ENCODE peak calls at places on chromosomes 4 and X, in eight cellular contexts. S is heart left ventricle, U is dorsolateral prefrontal cortex, Z is left ventricle myocardium inferior, L is GM12878, K is AG04450, G is sigmoid colon, X is H9. B is an unnamed sample. For H3K27me3, the result is how much of the 10 kb centered on the place peaks cover.

GRCh38 chr4:28001698-28002097 is 1141.1 kb downstream of the STIM2 start:
- DNase-seq in G (no peak), X (no peak), Z (no peak), L (no peak), U (no peak), S (no peak), K (no peak), B (no peak)

GRCh38 chr4:73668806-73669205 is 48.6 kb upstream of the RASSF6 start:
- DNase-seq in U (no peak), L (no peak), X (no peak), S (no peak), K (no peak), Z (no peak), G (no peak), B (no peak)

GRCh38 chr4:24032371-24032989 is 142.6 kb upstream of the PPARGC1A start:
- DNase-seq in G (no peak), U (no peak), S (no peak), L (no peak), X (no peak), Z (no peak), K (no peak), B (no peak)

GRCh38 chr4:20386906-20387305 is 135.2 kb downstream of the SLIT2 start:
- DNase-seq in K (no peak), L (no peak), X (no peak), U (no peak), Z (no peak), G (no peak), S (no peak), B (no peak)

GRCh38 chrX:8783100-8784098 is 17.8 kb downstream of the FAM9A start:
- DNase-seq in K (no peak), S (no peak), G (no peak), U (peak), Z (no peak), X (peak), L (no peak), B (no peak)

GRCh38 chrX:31190221-31190975 is 118.6 kb upstream of the FTHL17 start:
- DNase-seq in L (no peak), S (no peak), X (no peak), K (no peak), U (no peak), Z (no peak), G (no peak), B (no peak)

GRCh38 chrX:129769467-129770154 is 10.1 kb upstream of the SASH3 start:
- DNase-seq in X (no peak), Z (no peak), S (no peak), U (no peak), G (no peak), L (peak), K (no peak), B (no peak)

GRCh38 chr4:53014881-53015280 is 152.8 kb downstream of the RASL11B start:
- DNase-seq in K (no peak), U (no peak), G (no peak), Z (no peak), L (no peak), X (no peak), S (no peak), B (no peak)

GRCh38 chr4:146661368-146661767 is 22.7 kb downstream of the POU4F2 start:
- DNase-seq in G (no peak), K (no peak), S (no peak), L (no peak), X (no peak), Z (no peak), U (no peak), B (no peak)

GRCh38 chr4:73721419-73721818 is 18.9 kb upstream of the CXCL8 start:
- DNase-seq in L (no peak), X (no peak), Z (no peak), G (no peak), S (no peak), K (no peak), U (no peak), B (no peak)

GRCh38 chrX:11564546-11564945 is 101.2 kb downstream of the ARHGAP6 start:
- DNase-seq in G (no peak), U (no peak), Z (no peak), L (no peak), S (no peak), X (no peak), K (no peak), B (no peak)

GRCh38 chrX:77431227-77431626 is 16.0 kb upstream of the FGF16 start:
- DNase-seq in G (no peak), S (no peak), Z (no peak), X (no peak), K (no peak), L (no peak), U (no peak), B (no peak)

GRCh38 chrX:20309796-20310195 is 43.1 kb upstream of the RPS6KA3 start:
- DNase-seq in S (no peak), U (no peak), K (peak), X (no peak), G (no peak), L (no peak), Z (no peak), B (no peak)

GRCh38 chr4:138235419-138235952 is 6.7 kb downstream of the SLC7A11 start:
- DNase-seq in Z (no peak), L (no peak), G (no peak), X (no peak), S (no peak), U (no peak), K (peak), B (no peak)

GRCh38 chrX:131791608-131792355 is 231.3 kb upstream of the STK26 start:
- DNase-seq in S (no peak), G (no peak), Z (no peak), X (no peak), U (peak), K (no peak), L (no peak), B (peak)

GRCh38 chr4:26131053-26131452 is 189.8 kb upstream of the RBPJ start:
- DNase-seq in U (no peak), K (no peak), X (no peak), S (no peak), Z (no peak), G (no peak), L (no peak), B (no peak)

GRCh38 chrX:118594697-118595420 is 99.2 kb downstream of the DOCK11 start:
- DNase-seq in X (no peak), L (no peak), Z (no peak), G (no peak), S (no peak), U (no peak), K (no peak), B (no peak)

GRCh38 chrX:27276751-27277150 is 186.4 kb downstream of the PPP4R3C start:
- DNase-seq in G (no peak), K (no peak), U (no peak), L (no peak), Z (no peak), S (no peak), X (no peak), B (no peak)

GRCh38 chrX:38806054-38806389 is 4.8 kb downstream of the MID1IP1 start:
- DNase-seq in L (no peak), G (no peak), X (no peak), K (no peak), Z (no peak), S (no peak), U (no peak), B (no peak)

GRCh38 chr4:162959056-162959455 is 207.6 kb downstream of the NAF1 start:
- DNase-seq in G (no peak), Z (no peak), K (no peak), X (peak), S (no peak), L (peak), U (no peak), B (no peak)

GRCh38 chrX:40085086-40085551 is 12.6 kb downstream of the BCOR start:
- DNase-seq in K (peak), U (no peak), G (no peak), L (no peak), Z (no peak), S (no peak), X (peak), B (peak)

GRCh38 chr4:19961092-19961491 is 290.6 kb upstream of the SLIT2 start:
- DNase-seq in L (no peak), G (no peak), K (no peak), U (no peak), X (no peak), S (no peak), Z (no peak), B (no peak)

GRCh38 chr4:128601992-128602695 is 207.4 kb upstream of the JADE1 start:
- DNase-seq in Z (peak), U (peak), K (no peak), L (no peak), X (no peak), S (peak), G (no peak), B (peak)

GRCh38 chr4:113941836-113942235 is 37.6 kb downstream of the ARSJ start:
- DNase-seq in K (no peak), L (no peak), S (no peak), U (no peak), Z (no peak), G (no peak), X (no peak), B (no peak)

GRCh38 chr4:75705198-75705712 is 19.1 kb upstream of the USO1 start:
- DNase-seq in X (peak), U (no peak), G (no peak), L (no peak), K (no peak), S (no peak), Z (no peak), B (no peak)

GRCh38 chr4:169899295-169899694 is 126.9 kb downstream of the MFAP3L start:
- DNase-seq in G (no peak), X (no peak), K (no peak), U (no peak), Z (no peak), S (no peak), L (no peak), B (no peak)

GRCh38 chrX:73855546-73855945 is 292.5 kb downstream of the CHIC1 start:
- DNase-seq in U (peak), S (peak), G (peak), X (peak), L (peak), K (peak), Z (peak), B (peak)

GRCh38 chr4:98950925-98951324 is 22.0 kb upstream of the EIF4E start:
- DNase-seq in L (no peak), K (no peak), X (no peak), G (no peak), Z (no peak), S (no peak), U (no peak), B (no peak)

GRCh38 chr4:31275906-31276305 is 555.7 kb downstream of the PCDH7 start:
- DNase-seq in X (no peak), S (no peak), Z (no peak), G (no peak), U (no peak), K (no peak), L (no peak), B (no peak)

GRCh38 chr4:139913995-139914394 is 240.0 kb downstream of the MAML3 start:
- DNase-seq in X (no peak), G (no peak), Z (no peak), L (no peak), S (no peak), K (no peak), U (no peak), B (no peak)

GRCh38 chr4:48483006-48483776 is at the start of gene SLC10A4:
- DNase-seq in G (no peak), K (no peak), X (peak), U (no peak), L (no peak), Z (no peak), S (peak), B (no peak)

GRCh38 chrX:39204945-39205344 is 403.7 kb downstream of the MID1IP1 start:
- DNase-seq in U (no peak), S (no peak), L (no peak), Z (no peak), X (no peak), G (no peak), K (no peak), B (no peak)

DNA sequence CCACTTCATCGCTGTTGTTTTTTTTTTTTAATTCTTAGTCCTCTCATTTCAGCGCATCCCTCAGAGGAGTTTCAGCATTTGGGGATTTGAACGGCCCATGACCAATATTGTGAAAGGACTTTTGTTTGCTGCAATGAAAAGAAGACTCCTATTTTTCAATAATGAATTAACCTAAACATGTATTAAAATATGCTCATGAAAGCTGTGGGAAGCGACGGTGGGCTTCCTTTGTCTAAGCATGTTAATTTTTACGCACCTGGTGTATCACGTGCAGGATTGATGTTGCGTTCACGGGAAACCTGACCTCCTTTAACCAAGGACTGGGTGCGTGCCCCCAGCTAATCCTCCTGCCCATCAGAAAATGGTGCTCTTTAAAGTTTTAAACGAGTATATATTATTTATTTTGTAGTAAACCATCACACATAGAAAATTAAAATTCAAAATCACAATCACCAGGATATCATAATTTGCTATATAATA is 570 bp upstream of the CCDC110 start:
- DNase-seq in S (no peak), G (no peak), K (no peak), L (no peak), U (no peak), Z (no peak), X (no peak), B (no peak)
- H3K27me3 ChIP-seq in S (under half), G (under half), K (under half), L (under half), U (under half), Z (under half), X (under half), B (under half)

DNA sequence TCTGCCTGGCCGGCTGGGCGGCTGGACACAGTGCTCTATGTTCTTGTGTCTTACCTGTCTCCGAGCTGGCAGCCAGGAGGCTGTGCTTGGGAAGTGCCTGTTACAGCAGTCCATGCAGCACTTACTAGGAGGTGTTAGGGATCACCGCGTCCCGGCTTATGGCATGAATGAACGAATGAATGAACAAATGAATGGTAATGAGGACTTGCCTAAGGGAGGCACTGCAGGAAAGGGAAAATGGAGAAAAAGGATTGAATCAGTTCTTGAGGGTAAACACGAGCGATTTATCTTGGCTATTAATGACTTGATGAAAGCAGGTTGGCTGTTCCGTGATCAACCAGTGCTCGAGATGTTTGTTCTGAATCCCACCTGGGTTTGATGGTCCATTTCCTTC is 31.1 kb downstream of the TBC1D14 start:
- DNase-seq in K (no peak), L (no peak), S (no peak), Z (no peak), G (no peak), X (no peak), U (no peak), B (no peak)
- TF ChIP-seq CTCF in K (no peak), L (no peak), S (no peak), Z (no peak), G (no peak), X (no peak), U (no peak), B (no peak)

GRCh38 chr4:4296283-4296846 is 6.3 kb downstream of the ZBTB49 start:
- DNase-seq in U (no peak), G (no peak), Z (no peak), X (no peak), S (no peak), L (no peak), K (no peak), B (no peak)
- H3K27me3 ChIP-seq in U (under half), G (under half), Z (under half), X (under half), S (under half), L (under half), K (under half), B (under half)

DNA sequence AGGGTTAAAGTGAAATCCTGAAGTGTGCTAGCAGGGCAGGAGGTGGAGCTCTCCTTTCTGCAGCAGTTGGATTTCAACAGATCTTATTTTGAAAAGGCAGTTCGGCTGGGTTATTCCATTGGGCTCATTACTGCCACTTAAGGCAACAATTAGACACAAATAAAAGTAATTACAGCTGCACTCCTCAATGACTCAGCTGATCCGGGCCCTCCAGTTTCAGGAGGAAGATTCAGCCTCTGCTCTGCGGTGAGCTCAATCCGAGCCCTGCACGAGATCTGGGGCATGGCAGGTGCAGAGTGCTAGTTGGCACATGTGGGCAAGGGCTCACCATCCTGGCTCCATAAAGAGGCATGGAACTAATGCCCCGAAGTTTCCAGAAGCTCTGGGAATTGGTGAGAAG is 85.4 kb downstream of the PHKA2 start:
- DNase-seq in K (no peak), S (no peak), G (no peak), U (no peak), Z (no peak), L (no peak), X (no peak), B (no peak)
- TF ChIP-seq CTCF in K (no peak), S (no peak), G (no peak), U (no peak), Z (no peak), L (no peak), X (no peak), B (no peak)

DNA sequence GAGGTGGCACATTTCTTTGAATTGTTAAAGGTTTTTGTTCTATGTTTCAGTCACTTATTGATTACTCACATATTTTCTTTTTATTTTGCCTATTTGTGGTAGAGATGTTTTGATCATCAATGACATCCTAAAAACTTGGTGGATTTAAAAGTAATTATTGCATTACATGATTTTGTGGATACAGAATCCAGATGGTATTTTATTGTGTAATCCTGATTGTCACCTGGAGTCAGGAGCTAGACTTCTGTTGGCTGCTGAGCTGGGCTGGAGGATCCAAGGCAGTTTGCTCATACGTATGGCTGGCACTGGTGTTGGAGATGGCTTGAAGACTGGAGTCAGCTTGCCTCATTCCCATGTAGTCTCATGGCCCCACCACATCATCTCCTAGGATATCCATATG is 1009.6 kb upstream of the PCDH7 start:
- DNase-seq in X (no peak), L (no peak), G (no peak), U (no peak), K (no peak), Z (no peak), S (no peak), B (no peak)
- H3K27me3 ChIP-seq in X (under half), L (under half), G (under half), U (under half), K (under half), Z (under half), S (under half), B (under half)

GRCh38 chrX:16472345-16472744 is 177.6 kb upstream of the S100G start:
- DNase-seq in K (no peak), X (no peak), Z (no peak), L (no peak), S (no peak), G (no peak), U (no peak), B (no peak)

GRCh38 chrX:16465081-16465876 is 184.7 kb upstream of the S100G start:
- DNase-seq in G (no peak), L (no peak), S (no peak), K (no peak), Z (no peak), X (no peak), U (no peak), B (no peak)

GRCh38 chrX:16474511-16474910 is 175.4 kb upstream of the S100G start:
- DNase-seq in K (no peak), X (no peak), L (no peak), Z (no peak), U (no peak), G (no peak), S (no peak), B (no peak)

GRCh38 chrX:16466640-16467432 is 183.1 kb upstream of the S100G start:
- DNase-seq in S (no peak), L (no peak), K (no peak), U (no peak), G (no peak), X (no peak), Z (no peak), B (no peak)

GRCh38 chrX:16469870-16470269 is 180.1 kb upstream of the S100G start:
- DNase-seq in U (no peak), X (peak), Z (no peak), L (no peak), G (no peak), K (no peak), S (no peak), B (no peak)
- TF ChIP-seq CTCF in U (no peak), X (peak), Z (no peak), L (peak), G (no peak), K (no peak), S (no peak), B (no peak)

GRCh38 chrX:154061801-154062200 is 35.7 kb downstream of the MECP2 start:
- DNase-seq in L (no peak), X (no peak), G (no peak), Z (no peak), U (no peak), K (no peak), S (no peak), B (no peak)

GRCh38 chrX:154059729-154060245 is 37.7 kb downstream of the MECP2 start:
- DNase-seq in K (no peak), L (no peak), X (no peak), U (no peak), S (no peak), G (peak), Z (no peak), B (no peak)

GRCh38 chrX:154063234-154063633 is 34.3 kb downstream of the MECP2 start:
- DNase-seq in K (no peak), U (no peak), Z (no peak), G (no peak), S (no peak), X (no peak), L (no peak), B (no peak)

GRCh38 chrX:154068560-154068959 is 29.0 kb downstream of the MECP2 start:
- DNase-seq in Z (no peak), X (no peak), S (no peak), K (no peak), U (no peak), G (no peak), L (no peak), B (no peak)

GRCh38 chrX:154064637-154065435 is 32.7 kb downstream of the MECP2 start:
- DNase-seq in U (no peak), Z (no peak), S (no peak), K (no peak), L (no peak), G (peak), X (no peak), B (no peak)
- H3K27me3 ChIP-seq in U (under half), Z (under half), S (under half), K (under half), L (under half), G (under half), X (under half), B (under half)

DNA sequence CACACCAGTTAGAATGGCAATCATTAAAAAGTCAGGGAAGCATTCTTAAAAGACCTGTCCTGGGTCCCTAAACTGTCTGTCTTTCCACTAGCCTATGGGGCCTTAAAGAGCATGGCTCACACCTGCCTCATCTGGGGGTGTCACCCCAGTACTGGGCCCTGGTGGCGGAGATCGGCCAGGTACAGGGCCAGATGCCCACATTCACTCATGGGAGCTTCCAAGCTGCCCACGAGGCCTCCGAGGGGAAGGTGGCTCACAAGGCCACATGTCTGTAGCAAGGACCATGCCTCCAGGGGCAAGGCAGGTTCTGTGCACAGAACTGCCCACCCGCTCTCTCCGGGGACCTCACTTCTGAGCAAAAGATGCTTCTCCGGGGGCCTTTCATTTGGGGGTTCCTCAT is 55.5 kb upstream of the AFAP1 start:
- DNase-seq in K (no peak), U (no peak), L (no peak), S (no peak), X (no peak), Z (no peak), G (no peak), B (no peak)
- TF ChIP-seq CTCF in K (no peak), U (no peak), L (no peak), S (no peak), X (no peak), Z (no peak), G (no peak), B (no peak)